ENCODE peak calls at places on chromosome 4, in seven cellular contexts. Z is transverse colon, N is suprapubic skin, A is SK-N-SH, C is GM12878, U is esophagus muscularis mucosa, J is sigmoid colon. H is an unnamed sample.

GRCh38 chr4:82372502-82372873 is 1.3 kb downstream of the HNRNPD start:
- DNase-seq in Z (peak; percentile 55), J (peak; percentile 68), N (no peak), A (peak; percentile 37), U (no peak), C (no peak), H (no peak)

GRCh38 chr4:110487873-110488272 is 11.9 kb downstream of the ENPEP start:
- DNase-seq in U (no peak), A (no peak), N (no peak), Z (no peak), C (no peak), J (no peak), H (no peak)

GRCh38 chr4:109803924-109804571 is 2.2 kb upstream of the CFI start:
- DNase-seq in A (peak; percentile 49), J (no peak), U (no peak), N (no peak), Z (peak; percentile 8), C (peak; percentile 7), H (peak; percentile 25)

GRCh38 chr4:10529256-10529890 is 72.1 kb upstream of the ZNF518B start:
- DNase-seq in N (no peak), Z (no peak), C (no peak), J (no peak), A (no peak), U (no peak), H (no peak)

GRCh38 chr4:15006416-15007024 is 4.2 kb downstream of the CPEB2 start:
- DNase-seq in A (no peak), U (no peak), J (no peak), N (no peak), Z (no peak), C (no peak), H (no peak)

GRCh38 chr4:183503497-183504063 is 1.3 kb upstream of the ING2 start:
- DNase-seq in U (no peak), N (no peak), Z (no peak), C (peak; percentile 8), J (no peak), A (no peak), H (no peak)

GRCh38 chr4:157664726-157665125 is 444.2 kb downstream of the GRIA2 start:
- DNase-seq in U (no peak), Z (no peak), N (no peak), A (no peak), C (no peak), J (no peak), H (no peak)

GRCh38 chr4:146335763-146336412 is 121.5 kb downstream of the REELD1 start:
- DNase-seq in U (no peak), C (no peak), Z (no peak), A (no peak), N (no peak), J (no peak), H (no peak)

GRCh38 chr4:52425751-52426326 is 233.3 kb downstream of the USP46 start:
- DNase-seq in Z (no peak), A (no peak), U (no peak), J (no peak), C (no peak), N (no peak), H (no peak)

GRCh38 chr4:44651425-44651824 is at the start of gene YIPF7:
- DNase-seq in N (no peak), J (no peak), Z (no peak), U (no peak), C (no peak), A (no peak), H (no peak)

GRCh38 chr4:112523008-112523440 is 7.0 kb upstream of the NEUROG2 start:
- DNase-seq in N (no peak), U (no peak), Z (peak; percentile 31), C (no peak), J (no peak), A (no peak), H (peak; percentile 89)

GRCh38 chr4:165355900-165356300 is 22.9 kb upstream of the CPE start:
- DNase-seq in C (no peak), A (peak; percentile 47), Z (no peak), J (no peak), U (no peak), N (no peak), H (no peak)

GRCh38 chr4:128169245-128169644 is 108.1 kb downstream of the LARP1B start:
- DNase-seq in A (no peak), Z (no peak), U (no peak), C (no peak), N (no peak), J (no peak), H (no peak)

GRCh38 chr4:6905501-6905900 is 4.1 kb upstream of the TBC1D14 start:
- DNase-seq in J (peak; percentile 48), N (no peak), Z (peak; percentile 2), U (no peak), C (no peak), A (no peak), H (no peak)

GRCh38 chr4:53840643-53841042 is 223.8 kb downstream of the CHIC2 start:
- DNase-seq in U (no peak), J (no peak), C (no peak), Z (no peak), N (no peak), A (no peak), H (no peak)

GRCh38 chr4:10640535-10641159 is 43.9 kb downstream of the CLNK start:
- DNase-seq in U (no peak), N (no peak), A (no peak), Z (no peak), J (no peak), C (no peak), H (peak; percentile 40)

GRCh38 chr4:121551881-121552280 is 144.9 kb downstream of the ANXA5 start:
- DNase-seq in A (no peak), J (no peak), C (no peak), U (no peak), N (no peak), Z (no peak), H (no peak)

GRCh38 chr4:24278693-24279092 is 305.7 kb downstream of the DHX15 start:
- DNase-seq in Z (no peak), J (no peak), A (no peak), U (no peak), C (no peak), N (no peak), H (no peak)

GRCh38 chr4:25011135-25011866 is 19.4 kb downstream of the LGI2 start:
- DNase-seq in U (no peak), Z (no peak), A (no peak), N (no peak), J (no peak), C (no peak), H (no peak)

GRCh38 chr4:123168812-123169211 is 227.8 kb upstream of the SPRY1 start:
- DNase-seq in A (no peak), U (no peak), J (no peak), N (no peak), C (no peak), Z (no peak), H (no peak)

DNA sequence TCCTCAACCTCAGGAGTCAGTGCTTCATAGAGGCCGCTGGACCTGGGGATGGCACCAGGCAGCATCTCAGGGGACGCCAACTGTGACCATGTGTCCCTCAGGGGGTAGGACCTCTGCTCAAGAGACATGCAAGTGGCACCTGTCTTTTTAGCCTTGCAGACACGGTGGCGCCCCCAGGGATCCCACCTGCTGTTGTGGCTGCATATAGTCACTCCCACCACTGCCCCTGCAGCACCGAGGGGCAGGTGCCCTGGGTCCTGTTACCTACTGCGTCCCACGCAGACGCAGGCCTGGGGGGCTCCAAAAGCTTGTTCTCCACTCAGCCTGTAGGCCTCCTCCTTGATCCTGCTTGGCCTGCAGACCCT is 2.5 kb downstream of the MYL5 start:
- DNase-seq in N (peak; percentile 74), C (no peak), Z (peak; percentile 18), J (no peak), A (no peak), U (no peak), H (peak; percentile 50)
- H3K4me1 ChIP-seq in N (peaks cover 73% of the 10 kb centered on the region), C (peaks cover 38% of the 10 kb centered on the region), Z (peaks cover 41% of the 10 kb centered on the region), J (no peaks in the 10 kb centered on the region), A (peaks cover 34% of the 10 kb centered on the region), U (peaks cover 35% of the 10 kb centered on the region), H (peaks cover 31% of the 10 kb centered on the region)

DNA sequence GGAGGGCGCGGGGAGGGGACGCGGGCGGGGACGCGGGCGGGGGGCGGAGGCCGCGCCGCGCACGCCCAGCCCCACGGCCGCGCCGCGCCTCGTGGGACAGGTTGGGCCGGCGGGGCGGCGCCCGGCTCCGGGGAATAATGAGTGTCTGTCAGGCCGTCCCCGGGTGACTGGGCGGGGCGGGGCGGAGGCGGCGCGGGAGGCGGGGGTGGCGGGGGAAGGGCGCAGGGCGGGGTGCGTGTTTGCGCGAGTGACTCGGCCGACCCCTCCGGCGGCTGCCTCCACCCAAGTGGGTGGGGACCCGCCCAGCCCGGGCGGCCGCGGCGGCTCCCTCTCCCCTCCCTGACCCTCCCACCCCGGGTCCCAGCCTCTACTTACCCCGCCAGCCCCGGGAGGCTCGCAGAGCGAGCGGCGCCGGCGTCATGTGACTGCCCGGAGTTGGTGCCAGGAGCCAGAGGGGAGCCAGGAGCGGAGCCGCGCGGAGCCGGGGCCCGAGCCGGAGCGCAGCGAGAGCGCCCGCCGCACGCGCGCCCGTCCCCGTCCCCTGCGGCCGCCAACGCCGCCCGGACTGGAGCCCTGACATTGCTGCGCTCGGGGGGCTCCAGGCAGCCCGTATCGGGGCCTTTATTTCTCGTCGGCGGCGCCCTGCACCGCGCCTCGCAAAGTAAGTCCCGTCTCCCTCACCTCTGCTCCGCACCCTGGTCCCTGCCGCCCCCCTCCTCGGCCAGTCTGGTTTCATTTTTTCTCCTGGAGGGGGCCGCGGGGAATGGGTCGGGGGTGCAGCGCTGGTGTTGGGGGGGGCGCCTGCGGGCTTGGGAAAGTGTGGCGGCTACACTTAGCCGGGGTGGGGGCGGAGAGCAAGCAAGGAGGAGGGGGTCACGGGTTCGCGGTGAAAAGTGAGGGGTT is at the start of gene KLF3:
- DNase-seq in N (peak; percentile 97), J (peak; percentile 97), A (peak; percentile 94), C (no peak), Z (peak; percentile 96), U (peak; percentile 98), H (peak; percentile 99)
- TF ChIP-seq EP300 in N (no peak), J (no peak), A (no peak), C (no peak), Z (no peak), U (no peak), H (no peak)

GRCh38 chr4:113760852-113761681 is 471 bp downstream of the CAMK2D start:
- DNase-seq in A (peak; percentile 81), C (no peak), N (peak; percentile 91), J (peak; percentile 94), Z (peak; percentile 84), U (peak; percentile 93), H (peak; percentile 95)

GRCh38 chr4:113762851-113763172 is 1.3 kb upstream of the CAMK2D start:
- DNase-seq in N (no peak), U (no peak), Z (no peak), C (no peak), A (no peak), J (no peak), H (no peak)

GRCh38 chr4:113760094-113760851 is 1.3 kb downstream of the CAMK2D start:
- DNase-seq in U (no peak), A (no peak), Z (peak; percentile 45), C (no peak), J (peak; percentile 66), N (no peak), H (peak; percentile 62)

GRCh38 chr4:113762061-113762850 is 718 bp upstream of the CAMK2D start:
- DNase-seq in A (peak; percentile 92), Z (peak; percentile 99), U (peak; percentile 100), N (peak; percentile 100), C (peak; percentile 99), J (peak; percentile 100), H (peak; percentile 99)

GRCh38 chr4:113761682-113762060 is at the start of gene CAMK2D:
- DNase-seq in U (peak; percentile 94), Z (peak; percentile 90), J (peak; percentile 95), A (peak; percentile 86), C (peak; percentile 81), N (peak; percentile 88), H (no peak)
- TF ChIP-seq POLR2AphosphoS5 in U (peak; percentile 19), Z (peak; percentile 89), J (peak; percentile 74), A (peak; percentile 76), C (no peak), N (peak; percentile 27), H (peak; percentile 17)

GRCh38 chr4:153467897-153468262 is 1.7 kb downstream of the TMEM131L start:
- DNase-seq in N (no peak), Z (no peak), C (no peak), J (no peak), U (no peak), A (no peak), H (no peak)
- H3K4me1 ChIP-seq in N (peaks cover 45% of the 10 kb centered on the region), Z (peaks cover 36% of the 10 kb centered on the region), C (peaks cover 31% of the 10 kb centered on the region), J (no peaks in the 10 kb centered on the region), U (peaks cover 60% of the 10 kb centered on the region), A (peaks cover 31% of the 10 kb centered on the region), H (peaks cover 42% of the 10 kb centered on the region)

H was measured in upper lobe of left lung.